ENCODE peak calls at places on chromosomes 13 and 19, in five cellular contexts. U, Y, O, V and S are unnamed samples.

GRCh38 chr13:109000207-109000606 is 370.8 kb downstream of the MYO16 start:
- DNase-seq in U (no peak), Y (no peak), O (no peak), V (no peak), S (no peak)

GRCh38 chr19:35154535-35155406 is at the start of gene FXYD5:
- DNase-seq in U (peak), Y (no peak), O (no peak), V (peak), S (no peak)

GRCh38 chr19:50248413-50248812 is 45.0 kb downstream of the MYH14 start:
- DNase-seq in U (no peak), Y (no peak), O (no peak), V (no peak), S (no peak)

GRCh38 chr13:95608640-95609280 is 35.7 kb downstream of the DZIP1 start:
- DNase-seq in U (no peak), Y (no peak), O (no peak), V (no peak), S (no peak)

GRCh38 chr13:114128624-114129522 is 3.5 kb downstream of the RASA3 start:
- DNase-seq in U (peak), Y (no peak), O (peak), V (no peak), S (peak)

GRCh38 chr19:3687774-3688706 is 12.2 kb downstream of the PIP5K1C start:
- DNase-seq in U (no peak), Y (peak), O (no peak), V (no peak), S (no peak)

GRCh38 chr19:33914599-33914998 is 117.9 kb downstream of the KCTD15 start:
- DNase-seq in U (no peak), Y (no peak), O (no peak), V (no peak), S (no peak)

GRCh38 chr19:56084835-56085536 is 36.1 kb downstream of the ZNF787 start:
- DNase-seq in U (no peak), Y (no peak), O (no peak), V (peak), S (no peak)

GRCh38 chr13:45941261-45941660 is 89.7 kb upstream of the SIAH3 start:
- DNase-seq in U (no peak), Y (no peak), O (no peak), V (no peak), S (no peak)

GRCh38 chr13:73903561-73903960 is 230.6 kb downstream of the KLF12 start:
- DNase-seq in U (no peak), Y (no peak), O (no peak), V (no peak), S (no peak)

GRCh38 chr19:8569066-8569761 is 8.0 kb downstream of the MYO1F start:
- DNase-seq in U (peak), Y (no peak), O (peak), V (no peak), S (peak)

GRCh38 chr13:47289578-47289977 is 392.7 kb upstream of the HTR2A start:
- DNase-seq in U (no peak), Y (peak), O (no peak), V (no peak), S (no peak)

GRCh38 chr19:54201172-54201701 is 579 bp downstream of the RPS9 start:
- DNase-seq in U (peak), Y (no peak), O (no peak), V (no peak), S (no peak)

GRCh38 chr13:48531416-48532145 is 1.3 kb downstream of the RCBTB2 start:
- DNase-seq in U (no peak), Y (peak), O (peak), V (no peak), S (no peak)

GRCh38 chr19:40523322-40524047 is 53.2 kb upstream of the SHKBP1 start:
- DNase-seq in U (peak), Y (peak), O (no peak), V (peak), S (peak)

GRCh38 chr19:55670280-55671053 is 4.6 kb upstream of the EPN1 start:
- DNase-seq in U (no peak), Y (no peak), O (no peak), V (no peak), S (no peak)

GRCh38 chr19:1407662-1408299 is 395 bp downstream of the DAZAP1 start:
- DNase-seq in U (peak), Y (no peak), O (no peak), V (no peak), S (no peak)

GRCh38 chr13:19845758-19846157 is 17.7 kb downstream of the ZMYM5 start:
- DNase-seq in U (peak), Y (peak), O (no peak), V (peak), S (peak)

GRCh38 chr19:41641879-41642485 is 15.1 kb upstream of the CEACAM4 start:
- DNase-seq in U (peak), Y (peak), O (peak), V (peak), S (peak)

GRCh38 chr19:38975214-38975860 is at the start of gene FBXO17:
- DNase-seq in U (peak), Y (peak), O (no peak), V (peak), S (no peak)

GRCh38 chr19:19474950-19475781 is 40.2 kb downstream of the TSSK6 start:
- DNase-seq in U (no peak), Y (no peak), O (no peak), V (no peak), S (no peak)

DNA sequence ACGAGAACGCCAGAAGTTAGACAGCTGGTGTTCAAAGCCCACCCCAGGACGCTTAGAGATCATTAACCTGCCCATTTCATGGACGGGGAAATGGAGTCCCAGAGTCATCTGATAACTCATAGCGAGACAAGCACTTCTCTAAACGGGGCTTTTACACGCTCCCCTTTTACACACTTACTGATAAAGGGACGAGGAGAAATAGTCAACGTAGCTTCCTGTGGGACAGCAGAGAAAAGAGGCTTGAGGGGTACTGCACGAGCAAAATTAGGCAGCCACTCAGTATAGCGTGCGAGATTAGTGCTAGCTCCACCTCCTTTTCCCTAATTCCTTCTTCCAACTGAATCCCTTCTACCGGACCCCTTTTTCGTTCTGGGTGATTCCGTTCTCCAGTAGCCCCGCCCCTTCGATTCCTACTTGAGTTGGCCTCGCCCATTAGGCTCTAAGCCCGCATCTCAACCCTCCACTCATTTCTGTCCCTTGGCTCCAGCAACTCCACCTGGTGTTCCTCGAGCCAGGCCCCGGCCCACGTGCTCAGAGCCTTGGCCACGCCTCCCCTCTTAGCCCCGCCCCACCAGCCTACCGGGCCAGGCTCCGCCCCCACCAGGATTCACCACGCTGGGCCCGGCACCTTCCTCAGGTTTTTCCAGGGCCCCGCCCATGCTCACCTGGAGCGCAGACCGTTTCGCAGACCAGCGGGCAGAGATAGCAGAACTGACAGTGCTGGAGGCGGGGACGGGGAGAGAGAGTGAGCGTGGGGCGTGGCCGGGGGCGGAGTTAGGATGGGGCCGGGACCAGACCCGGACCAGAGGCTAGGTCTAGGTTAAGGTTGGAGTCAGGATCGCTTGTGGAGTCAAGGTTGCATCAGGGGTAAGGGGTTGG is 3.6 kb downstream of the HRC start:
- DNase-seq in U (peak), Y (no peak), O (no peak), V (peak), S (peak)
- TF ChIP-seq ZBTB33 in U (no peak), Y (no peak), O (no peak), V (no peak), S (no peak)

GRCh38 chr13:84239032-84239431 is 356.8 kb upstream of the SLITRK1 start:
- DNase-seq in U (no peak), Y (no peak), O (no peak), V (no peak), S (no peak)

DNA sequence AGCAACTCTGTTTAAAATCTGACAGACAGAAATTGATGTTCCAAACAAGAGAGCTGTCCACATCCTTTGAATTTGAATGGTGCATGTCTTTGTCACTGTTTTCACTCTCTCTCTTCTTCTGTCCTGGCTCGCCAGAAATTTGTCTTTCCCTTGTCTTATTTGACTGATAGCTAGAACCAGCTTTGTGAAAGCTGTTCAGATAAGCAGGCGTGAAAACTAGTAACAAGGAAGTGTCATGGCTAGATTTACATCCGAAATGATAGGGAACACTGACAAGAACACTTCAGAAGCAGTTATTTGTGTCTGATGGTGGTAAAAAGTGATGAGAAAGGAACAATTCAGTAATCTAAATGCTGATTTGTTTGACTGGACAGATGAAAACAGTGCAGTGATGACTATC is 354.9 kb upstream of the SLITRK1 start:
- DNase-seq in U (no peak), Y (no peak), O (no peak), V (no peak), S (no peak)
- H2AFZ ChIP-seq in U (no peak), Y (no peak), O (no peak), V (no peak), S (no peak)

GRCh38 chr13:112836940-112837339 is 132.1 kb upstream of the MCF2L start:
- DNase-seq in U (no peak), Y (no peak), O (no peak), V (no peak), S (no peak)

GRCh38 chr13:112835344-112835743 is 133.7 kb upstream of the MCF2L start:
- DNase-seq in U (no peak), Y (no peak), O (no peak), V (no peak), S (no peak)

GRCh38 chr13:112833551-112834257 is 135.3 kb upstream of the MCF2L start:
- DNase-seq in U (no peak), Y (no peak), O (no peak), V (no peak), S (no peak)

GRCh38 chr13:112837371-112838037 is 131.5 kb upstream of the MCF2L start:
- DNase-seq in U (no peak), Y (no peak), O (no peak), V (no peak), S (no peak)

DNA sequence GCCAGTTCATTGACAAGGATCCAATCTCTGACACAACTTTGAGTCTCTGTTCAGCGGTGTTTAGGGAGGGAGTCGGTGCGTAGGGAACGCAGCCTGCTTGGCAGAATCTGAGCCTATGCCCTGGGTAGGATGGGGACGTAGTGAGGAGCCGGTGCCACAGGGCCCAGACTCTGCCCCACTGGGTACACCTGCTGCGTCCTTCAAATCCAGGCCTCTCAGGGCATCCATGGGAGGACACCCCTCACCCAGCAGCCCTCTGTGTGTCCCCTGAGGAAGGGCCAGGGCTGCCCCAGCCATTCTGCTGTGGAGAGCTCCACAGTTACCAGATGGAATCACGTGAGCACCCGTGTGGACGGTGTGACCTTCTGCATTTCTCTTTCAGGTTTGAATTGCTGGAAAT is 133.2 kb upstream of the MCF2L start:
- DNase-seq in U (no peak), Y (no peak), O (no peak), V (no peak), S (no peak)
- TF ChIP-seq ZBTB33 in U (no peak), Y (no peak), O (no peak), V (no peak), S (no peak)

GRCh38 chr19:15282311-15282705 is 50.0 kb downstream of the BRD4 start:
- DNase-seq in U (no peak), Y (no peak), O (no peak), V (no peak), S (no peak)
- H2AFZ ChIP-seq in U (no peak), Y (no peak), O (no peak), V (no peak), S (no peak)